ENCODE peak calls at places on chromosome X, in nine cellular contexts. L, P, W, J, E, F, B, A and U are unnamed samples.
A peak's percentile ranks its signal among the peaks of the same experiment; 100 is the strongest.

GRCh38 chrX:119692241-119693031 is 532 bp downstream of the SEPTIN6 start:
- DNase-seq in L (peak; percentile 54), F (peak; percentile 78), A (peak; percentile 36), P (peak; percentile 54), W (peak; percentile 78), B (peak; percentile 80), J (peak; percentile 54), E (peak; percentile 38), U (peak; percentile 52)

GRCh38 chrX:17425151-17425550 is 50.2 kb downstream of the NHS start:
- DNase-seq in J (peak; percentile 47), A (no peak), B (no peak), P (peak; percentile 13), E (no peak), L (no peak), F (no peak), W (no peak), U (no peak)

GRCh38 chrX:4379071-4379470 is 665.6 kb upstream of the PRKX start:
- DNase-seq in L (no peak), F (no peak), B (no peak), E (no peak), J (no peak), A (peak; percentile 86), P (no peak), W (no peak), U (no peak)

GRCh38 chrX:70479197-70479969 is 34.7 kb downstream of the DLG3 start:
- DNase-seq in F (no peak), P (peak; percentile 89), W (no peak), E (no peak), A (peak; percentile 88), L (no peak), B (no peak), J (peak; percentile 64), U (no peak)

GRCh38 chrX:23993012-23993633 is 33.9 kb downstream of the KLHL15 start:
- DNase-seq in B (no peak), F (no peak), E (no peak), W (no peak), J (peak; percentile 32), P (no peak), L (no peak), A (no peak), U (no peak)

GRCh38 chrX:37755073-37755472 is 24.8 kb upstream of the CYBB start:
- DNase-seq in W (no peak), P (no peak), A (no peak), B (peak; percentile 46), E (no peak), F (no peak), J (no peak), L (no peak), U (no peak)

GRCh38 chrX:65707153-65707552 is 39.7 kb downstream of the MSN start:
- DNase-seq in A (no peak), E (no peak), W (no peak), P (peak; percentile 38), L (no peak), B (no peak), F (no peak), J (no peak), U (no peak)

GRCh38 chrX:53071604-53072417 is 10.4 kb upstream of the TSPYL2 start:
- DNase-seq in E (peak; percentile 72), B (peak; percentile 81), A (peak; percentile 89), P (peak; percentile 67), W (peak; percentile 90), J (peak; percentile 62), L (peak; percentile 84), F (peak; percentile 62), U (peak; percentile 60)

GRCh38 chrX:67288958-67289641 is 254.7 kb upstream of the AR start:
- DNase-seq in B (no peak), E (peak; percentile 15), F (no peak), W (no peak), A (no peak), P (no peak), L (no peak), J (no peak), U (no peak)

GRCh38 chrX:56281789-56282188 is 49.6 kb downstream of the KLF8 start:
- DNase-seq in F (no peak), E (no peak), B (peak; percentile 38), L (no peak), P (peak; percentile 8), A (peak; percentile 54), J (peak; percentile 36), W (no peak), U (no peak)

GRCh38 chrX:123338240-123338639 is 154.2 kb downstream of the GRIA3 start:
- DNase-seq in B (no peak), A (no peak), L (no peak), F (no peak), J (no peak), W (no peak), P (no peak), E (no peak), U (no peak)

GRCh38 chrX:153700967-153701366 is 13.2 kb downstream of the SLC6A8 start:
- DNase-seq in E (no peak), L (no peak), A (no peak), B (no peak), W (no peak), F (no peak), J (no peak), P (no peak), U (no peak)
- H3K36me3 ChIP-seq in E (no peaks in the 10 kb centered on the region), L (peaks cover 34% of the 10 kb centered on the region), A (peaks cover 5% of the 10 kb centered on the region), B (peaks cover 4% of the 10 kb centered on the region), W (peaks cover 16% of the 10 kb centered on the region), F (peaks cover 4% of the 10 kb centered on the region), J (peaks cover 4% of the 10 kb centered on the region), P (peaks cover 19% of the 10 kb centered on the region), U (peaks cover 24% of the 10 kb centered on the region)

DNA sequence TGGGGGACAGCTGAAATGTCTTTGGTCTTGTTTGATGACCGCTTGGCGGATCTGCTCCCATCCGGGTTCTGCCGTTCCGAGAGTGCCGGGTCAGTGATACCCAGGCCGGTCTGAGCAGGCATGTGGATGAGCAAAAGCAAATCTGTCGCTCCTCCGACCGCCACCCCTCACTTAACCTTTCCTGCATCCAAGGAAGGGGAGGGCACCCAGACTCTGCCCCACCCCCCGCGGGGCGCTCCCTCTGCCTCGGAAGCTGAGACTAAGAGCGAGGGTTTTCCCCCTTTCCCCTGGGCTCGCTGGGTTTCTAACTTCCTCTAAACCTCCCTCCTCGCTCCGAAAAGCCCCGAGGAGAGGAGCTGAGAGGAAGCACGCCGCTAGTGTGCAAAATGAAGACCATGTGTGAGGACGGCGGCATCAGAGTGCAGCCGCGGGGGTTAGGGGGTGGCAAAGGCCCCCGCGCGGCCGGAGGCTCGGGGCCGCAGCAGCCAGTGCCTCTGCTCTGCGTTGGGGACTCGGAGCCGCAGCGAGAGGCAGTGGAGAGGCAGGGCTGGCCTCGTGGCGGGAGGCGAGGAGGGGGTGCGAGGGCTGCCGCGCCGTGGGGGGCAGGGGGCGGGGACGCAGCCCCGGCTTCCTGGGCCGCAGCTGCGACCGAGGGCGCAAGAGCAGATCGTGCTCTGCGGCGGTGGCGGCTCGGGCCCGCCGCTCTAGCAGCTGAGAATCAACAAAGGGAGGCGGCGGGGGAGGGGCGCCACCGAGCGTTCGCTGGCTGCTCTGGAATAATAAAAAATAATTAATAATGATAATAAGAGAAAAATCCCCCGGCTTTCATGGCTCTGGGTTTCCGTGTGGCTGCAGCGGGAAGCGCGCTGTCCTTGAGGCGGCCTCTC is 55.8 kb upstream of the BCOR start:
- DNase-seq in L (peak; percentile 65), W (peak; percentile 74), P (peak; percentile 53), E (peak; percentile 68), F (no peak), A (peak; percentile 36), J (peak; percentile 56), B (peak; percentile 44), U (no peak)
- H3K4me1 ChIP-seq in L (peaks cover 24% of the 10 kb centered on the region), W (peaks cover 11% of the 10 kb centered on the region), P (peaks cover 50% of the 10 kb centered on the region), E (no peaks in the 10 kb centered on the region), F (peaks cover 4% of the 10 kb centered on the region), A (peaks cover 32% of the 10 kb centered on the region), J (peaks cover 38% of the 10 kb centered on the region), B (peaks cover under 1% of the 10 kb centered on the region), U (peaks cover 13% of the 10 kb centered on the region)

GRCh38 chrX:149497626-149498025 is 7.5 kb downstream of the IDS start:
- DNase-seq in P (no peak), J (no peak), F (no peak), B (no peak), W (no peak), E (no peak), A (peak; percentile 73), L (no peak), U (no peak)

GRCh38 chrX:149497054-149497453 is 8.1 kb downstream of the IDS start:
- DNase-seq in L (no peak), J (no peak), F (no peak), A (no peak), E (no peak), W (no peak), P (no peak), B (no peak), U (no peak)

GRCh38 chrX:149495573-149496071 is 9.5 kb downstream of the IDS start:
- DNase-seq in J (peak; percentile 39), P (peak; percentile 89), W (no peak), F (no peak), A (peak; percentile 92), B (no peak), L (no peak), E (no peak), U (no peak)

GRCh38 chrX:149493567-149494562 is 11.2 kb downstream of the IDS start:
- DNase-seq in B (peak; percentile 3), J (no peak), P (peak; percentile 30), E (no peak), L (no peak), A (peak; percentile 43), W (no peak), F (no peak), U (no peak)

DNA sequence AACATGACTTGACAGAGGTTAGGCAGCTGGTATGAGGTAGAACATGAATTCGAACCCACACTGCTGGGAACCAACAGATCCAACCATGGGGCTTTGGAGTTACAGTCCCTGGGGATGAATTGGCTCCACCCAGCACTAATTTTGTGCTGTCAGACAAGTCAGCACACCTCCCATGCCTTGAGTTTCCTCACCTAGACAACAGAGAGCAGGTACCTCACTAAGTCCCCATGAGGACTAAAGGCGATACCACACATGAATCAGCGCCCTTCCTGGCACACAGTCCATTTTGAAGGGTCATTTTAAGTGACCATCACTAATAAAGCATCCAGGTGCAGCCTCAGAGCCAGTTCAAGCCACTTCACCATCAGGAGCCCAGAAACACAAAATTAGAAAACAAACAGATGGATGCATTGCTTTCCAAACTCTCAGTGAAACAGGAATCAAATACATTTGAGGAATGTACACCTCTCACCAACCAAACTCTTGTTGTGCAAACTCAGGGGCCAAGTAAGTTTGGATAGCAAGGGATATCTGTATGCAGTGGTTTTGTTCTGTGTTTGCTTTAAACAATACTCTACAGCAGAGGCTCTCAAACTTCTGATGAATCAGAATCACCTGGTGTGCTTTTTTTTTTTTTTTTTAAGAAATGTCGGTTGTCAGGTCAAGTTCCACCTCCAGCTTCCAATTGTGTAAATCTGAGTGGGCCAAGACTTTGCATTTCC is 10.1 kb downstream of the IDS start:
- DNase-seq in L (no peak), B (no peak), F (no peak), W (no peak), J (no peak), E (no peak), P (no peak), A (peak; percentile 58), U (no peak)
- H3K36me3 ChIP-seq in L (peaks cover 90% of the 10 kb centered on the region), B (peaks cover 72% of the 10 kb centered on the region), F (peaks cover 21% of the 10 kb centered on the region), W (peaks cover 33% of the 10 kb centered on the region), J (peaks cover 2% of the 10 kb centered on the region), E (no peaks in the 10 kb centered on the region), P (peaks cover 94% of the 10 kb centered on the region), A (peaks cover 52% of the 10 kb centered on the region), U (peaks cover 92% of the 10 kb centered on the region)

DNA sequence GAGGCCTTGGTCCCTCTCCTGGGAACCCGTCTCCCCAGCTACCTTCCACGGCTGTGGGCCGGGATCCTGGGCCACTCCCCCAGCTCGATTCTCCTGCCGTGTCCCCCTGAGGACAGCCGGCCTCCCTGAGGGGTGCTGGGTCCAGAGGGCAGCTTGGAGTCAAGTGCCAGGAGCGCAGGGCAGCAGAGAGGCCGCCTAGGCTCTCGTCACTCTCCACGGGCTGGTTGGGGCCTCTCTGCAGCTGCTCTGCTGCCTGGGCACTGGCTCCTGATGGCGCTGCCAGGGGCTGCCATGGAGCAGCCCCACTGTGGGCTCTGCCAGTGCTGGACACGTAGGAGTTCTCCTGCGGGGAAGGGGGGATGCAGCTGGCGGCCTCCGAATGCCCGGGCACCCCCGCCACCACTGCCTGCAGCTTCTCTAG is 6.7 kb downstream of the IRAK1 start:
- DNase-seq in L (no peak), A (no peak), B (no peak), J (no peak), P (no peak), F (no peak), W (no peak), E (no peak), U (no peak)
- H3K4me1 ChIP-seq in L (peaks cover 18% of the 10 kb centered on the region), A (peaks cover 6% of the 10 kb centered on the region), B (peaks cover 10% of the 10 kb centered on the region), J (no peaks in the 10 kb centered on the region), P (peaks cover 9% of the 10 kb centered on the region), F (no peaks in the 10 kb centered on the region), W (no peaks in the 10 kb centered on the region), E (no peaks in the 10 kb centered on the region), U (peaks cover 6% of the 10 kb centered on the region)